ENCODE peak calls at places on chromosome 12, in seven cellular contexts. F, J, O, E, H, R and A are unnamed samples.

GRCh38 chr12:90945070-90945649 is 9.8 kb downstream of the CCER1 start:
- DNase-seq in J (no peak), O (no peak), F (no peak), R (no peak), E (no peak), H (no peak), A (no peak)

GRCh38 chr12:99704036-99704435 is 56.5 kb downstream of the GARIN6 start:
- DNase-seq in J (no peak), F (no peak), O (no peak), E (no peak), H (no peak), R (no peak), A (no peak)

GRCh38 chr12:91053951-91054715 is 3.7 kb downstream of the KERA start:
- DNase-seq in F (no peak), E (no peak), J (no peak), H (no peak), O (no peak), R (peak), A (no peak)

GRCh38 chr12:28021704-28022103 is 49.2 kb upstream of the PTHLH start:
- DNase-seq in O (no peak), H (no peak), J (no peak), F (no peak), R (no peak), E (no peak), A (no peak)

GRCh38 chr12:125434131-125434530 is 368.9 kb downstream of the AACS start:
- DNase-seq in F (no peak), H (no peak), E (no peak), O (no peak), R (no peak), J (no peak), A (no peak)

GRCh38 chr12:43292699-43293098 is 259.3 kb downstream of the ADAMTS20 start:
- DNase-seq in R (no peak), H (no peak), E (no peak), J (no peak), O (no peak), F (no peak), A (no peak)

GRCh38 chr12:77315407-77315806 is 250.0 kb upstream of the E2F7 start:
- DNase-seq in J (no peak), H (no peak), R (no peak), F (no peak), O (no peak), E (no peak), A (no peak)

GRCh38 chr12:119788783-119789182 is 88.3 kb downstream of the CIT start:
- DNase-seq in H (no peak), J (no peak), F (no peak), R (no peak), O (no peak), E (no peak), A (no peak)

GRCh38 chr12:52415870-52416750 is 10.0 kb upstream of the KRT82 start:
- DNase-seq in E (no peak), O (no peak), R (no peak), H (no peak), J (no peak), F (peak), A (no peak)

GRCh38 chr12:50205648-50206047 is 38.5 kb upstream of the CERS5 start:
- DNase-seq in O (no peak), H (no peak), F (no peak), J (no peak), R (no peak), E (no peak), A (no peak)

GRCh38 chr12:13273850-13274249 is 77.3 kb downstream of the EMP1 start:
- DNase-seq in O (no peak), J (no peak), R (no peak), E (no peak), H (no peak), F (no peak), A (no peak)

GRCh38 chr12:120211904-120212283 is 11.0 kb upstream of the RPLP0 start:
- DNase-seq in E (no peak), R (no peak), H (no peak), F (no peak), O (peak), J (no peak), A (no peak)

GRCh38 chr12:12563529-12563928 is 866 bp upstream of the DUSP16 start:
- DNase-seq in O (no peak), E (no peak), R (no peak), F (no peak), J (peak), H (no peak), A (no peak)

GRCh38 chr12:109169262-109169661 is 52.9 kb downstream of the ACACB start:
- DNase-seq in F (no peak), E (no peak), J (no peak), R (no peak), O (no peak), H (no peak), A (no peak)

GRCh38 chr12:120818416-120818815 is 85.7 kb downstream of the SPPL3 start:
- DNase-seq in H (no peak), J (no peak), F (no peak), O (no peak), R (no peak), E (no peak), A (no peak)

GRCh38 chr12:95701275-95701674 is 89.3 kb downstream of the NTN4 start:
- DNase-seq in O (no peak), H (no peak), R (no peak), E (no peak), J (no peak), F (no peak), A (no peak)

GRCh38 chr12:109450980-109451379 is 26.1 kb downstream of the KCTD10 start:
- DNase-seq in O (no peak), E (no peak), F (no peak), R (no peak), H (no peak), J (no peak), A (no peak)

GRCh38 chr12:30643366-30643765 is 52.3 kb downstream of the IPO8 start:
- DNase-seq in O (no peak), H (no peak), R (no peak), E (no peak), J (no peak), F (no peak), A (no peak)

GRCh38 chr12:85325452-85325851 is 45.4 kb downstream of the ALX1 start:
- DNase-seq in F (no peak), O (no peak), J (no peak), H (no peak), R (no peak), E (no peak), A (peak)

GRCh38 chr12:26803552-26803951 is 29.4 kb downstream of the ITPR2 start:
- DNase-seq in O (no peak), J (no peak), F (no peak), R (no peak), H (no peak), E (no peak), A (no peak)

GRCh38 chr12:851913-852312 is 97.6 kb downstream of the RAD52 start:
- DNase-seq in O (no peak), H (no peak), E (no peak), R (no peak), F (no peak), J (no peak), A (no peak)

GRCh38 chr12:52867636-52868035 is 18.8 kb upstream of the KRT78 start:
- DNase-seq in E (no peak), H (no peak), J (no peak), F (no peak), R (no peak), O (peak), A (no peak)

GRCh38 chr12:107622005-107622404 is 63.6 kb upstream of the PWP1 start:
- DNase-seq in E (no peak), H (no peak), J (peak), R (no peak), O (no peak), F (no peak), A (no peak)

GRCh38 chr12:105382771-105383632 is 52.5 kb downstream of the C12orf75 start:
- DNase-seq in H (no peak), E (no peak), J (peak), F (peak), O (no peak), R (no peak), A (no peak)

GRCh38 chr12:15688202-15688736 is 100.9 kb downstream of the EPS8 start:
- DNase-seq in H (no peak), F (peak), O (peak), R (peak), E (no peak), J (peak), A (peak)

GRCh38 chr12:118544569-118544968 is 168.2 kb downstream of the SUDS3 start:
- DNase-seq in F (no peak), H (no peak), R (no peak), O (no peak), J (no peak), E (no peak), A (no peak)

GRCh38 chr12:55966408-55967281 is at the start of gene CDK2:
- DNase-seq in E (peak), H (peak), J (peak), O (peak), R (peak), F (peak), A (peak)

GRCh38 chr12:89980236-89980635 is 271.6 kb upstream of the ATP2B1 start:
- DNase-seq in E (no peak), F (no peak), R (no peak), J (no peak), H (no peak), O (no peak), A (no peak)

GRCh38 chr12:100393202-100393601 is 36.3 kb downstream of the SLC17A8 start:
- DNase-seq in E (no peak), H (no peak), J (no peak), R (no peak), O (no peak), F (no peak), A (no peak)

GRCh38 chr12:18849080-18849479 is 111.2 kb downstream of the CAPZA3 start:
- DNase-seq in F (no peak), H (no peak), J (no peak), R (no peak), O (no peak), E (no peak), A (no peak)
- TF ChIP-seq CTCF in F (no peak), H (no peak), J (no peak), R (no peak), O (no peak), E (no peak), A (no peak)

GRCh38 chr12:2052861-2053674 is at the start of gene CACNA1C:
- DNase-seq in F (peak), E (no peak), O (no peak), H (peak), R (peak), J (peak), A (peak)
- TF ChIP-seq CTCF in F (no peak), E (no peak), O (peak), H (peak), R (no peak), J (no peak), A (no peak)

DNA sequence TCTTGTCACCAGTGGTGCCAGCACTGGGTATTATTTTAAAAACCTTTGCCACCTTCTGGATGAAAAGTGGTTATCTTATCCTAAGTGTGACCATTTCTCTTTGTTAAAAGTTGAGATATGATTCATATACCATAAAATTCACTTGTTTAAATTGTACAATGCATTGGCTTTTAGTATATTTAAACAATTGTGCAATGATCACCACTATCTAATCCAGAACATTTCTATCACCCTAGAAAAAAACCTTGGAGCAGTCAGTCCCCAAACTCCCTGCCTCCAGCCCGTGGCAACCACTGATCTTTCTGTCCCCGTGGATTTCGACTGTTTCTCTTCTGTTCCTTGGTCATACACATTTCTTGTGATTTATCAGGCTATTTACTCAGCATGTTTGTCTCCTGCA is 28.3 kb downstream of the SH2B3 start:
- DNase-seq in H (no peak), O (no peak), R (no peak), J (no peak), E (no peak), F (no peak), A (no peak)
- TF ChIP-seq CTCF in H (no peak), O (no peak), R (no peak), J (no peak), E (no peak), F (no peak), A (no peak)

GRCh38 chr12:10607885-10608458 is 5.4 kb downstream of the MAGOHB start:
- DNase-seq in E (no peak), O (no peak), H (no peak), R (no peak), F (no peak), J (no peak), A (no peak)
- TF ChIP-seq CTCF in E (peak), O (no peak), H (peak), R (no peak), F (peak), J (no peak), A (no peak)

DNA sequence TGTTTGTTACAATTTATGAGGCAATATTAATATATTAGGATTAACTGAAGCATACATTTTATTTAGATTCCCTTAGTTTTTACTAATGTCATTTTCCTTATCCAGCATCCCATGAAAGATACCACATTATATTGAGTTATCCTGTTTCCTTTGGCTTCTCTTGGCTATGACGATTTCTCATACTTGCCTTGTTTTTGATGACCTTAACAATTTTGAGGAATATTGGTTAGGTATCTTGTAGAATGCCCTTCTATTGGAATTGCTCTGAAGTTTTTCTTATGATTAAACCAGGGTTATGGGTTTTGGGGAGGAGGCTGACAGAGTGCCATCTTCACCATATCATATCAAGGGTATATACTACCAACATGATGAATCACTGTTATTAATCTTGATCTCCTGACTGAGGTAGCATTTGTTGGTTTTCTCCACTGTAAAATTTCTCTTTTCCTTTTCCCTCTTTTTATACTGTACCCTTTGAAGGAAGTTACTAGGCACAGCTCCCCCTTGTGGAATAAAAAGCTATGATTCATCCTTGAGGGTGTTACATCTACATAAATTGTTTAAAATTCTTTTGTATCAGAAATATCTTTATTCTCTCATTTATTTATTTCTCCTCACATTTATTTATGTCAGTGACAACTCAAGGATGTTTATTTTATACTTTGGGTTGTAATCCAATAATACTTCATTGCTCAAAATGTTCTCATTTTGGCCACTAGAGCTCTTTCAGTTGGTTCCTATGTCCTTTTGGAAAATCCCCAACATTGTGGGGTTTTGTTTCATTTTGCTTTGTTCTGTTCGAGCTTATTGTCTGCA is 239.0 kb downstream of the SLC16A7 start:
- DNase-seq in R (no peak), O (no peak), J (peak), E (no peak), F (no peak), H (no peak), A (no peak)
- TF ChIP-seq CTCF in R (no peak), O (peak), J (peak), E (peak), F (peak), H (peak), A (peak)